ENCODE peak calls at places on chromosome 18, in six cellular contexts. One of them, this sample, is unnamed.

GRCh38 chr18:71797554-71797953 is 746.6 kb downstream of the CBLN2 start:
- DNase-seq in IMR-90: no peak
- DNase-seq in trophoblast cell: no peak
- DNase-seq in H1: no peak
- DNase-seq in H9: no peak
- DNase-seq in neuronal stem cell: no peak
- DNase-seq in this sample: no peak

GRCh38 chr18:9690418-9691178 is 17.5 kb upstream of the RAB31 start:
- DNase-seq in H9: no peak
- DNase-seq in trophoblast cell: no peak
- DNase-seq in neuronal stem cell: no peak
- DNase-seq in IMR-90: peak
- DNase-seq in H1: no peak
- DNase-seq in this sample: no peak

GRCh38 chr18:50933684-50934083 is 34.2 kb upstream of the ELAC1 start:
- DNase-seq in trophoblast cell: no peak
- DNase-seq in neuronal stem cell: no peak
- DNase-seq in IMR-90: no peak
- DNase-seq in H1: no peak
- DNase-seq in H9: no peak
- DNase-seq in this sample: no peak

GRCh38 chr18:79583984-79584401 is 95.6 kb upstream of the CTDP1 start:
- DNase-seq in H1: no peak
- DNase-seq in neuronal stem cell: no peak
- DNase-seq in IMR-90: no peak
- DNase-seq in trophoblast cell: no peak
- DNase-seq in H9: no peak
- DNase-seq in this sample: no peak

GRCh38 chr18:38940863-38941531 is 1375.4 kb upstream of the CELF4 start:
- DNase-seq in neuronal stem cell: no peak
- DNase-seq in H9: no peak
- DNase-seq in IMR-90: peak
- DNase-seq in trophoblast cell: peak
- DNase-seq in H1: no peak
- DNase-seq in this sample: peak

GRCh38 chr18:46418657-46419260 is 238.3 kb downstream of the LOXHD1 start:
- DNase-seq in IMR-90: no peak
- DNase-seq in H1: no peak
- DNase-seq in H9: no peak
- DNase-seq in trophoblast cell: no peak
- DNase-seq in neuronal stem cell: no peak
- DNase-seq in this sample: no peak

GRCh38 chr18:46224181-46224775 is 120.1 kb downstream of the HAUS1 start:
- DNase-seq in trophoblast cell: peak
- DNase-seq in IMR-90: no peak
- DNase-seq in H9: no peak
- DNase-seq in H1: no peak
- DNase-seq in neuronal stem cell: no peak
- DNase-seq in this sample: no peak

GRCh38 chr18:28559511-28559910 is 382.6 kb upstream of the CDH2 start:
- DNase-seq in neuronal stem cell: no peak
- DNase-seq in H1: no peak
- DNase-seq in H9: no peak
- DNase-seq in IMR-90: no peak
- DNase-seq in trophoblast cell: no peak
- DNase-seq in this sample: no peak

GRCh38 chr18:56542488-56542887 is 95.9 kb downstream of the TXNL1 start:
- DNase-seq in neuronal stem cell: no peak
- DNase-seq in H9: no peak
- DNase-seq in trophoblast cell: peak
- DNase-seq in H1: no peak
- DNase-seq in IMR-90: no peak
- DNase-seq in this sample: no peak

GRCh38 chr18:59876310-59876626 is 23.5 kb upstream of the PMAIP1 start:
- DNase-seq in trophoblast cell: no peak
- DNase-seq in IMR-90: no peak
- DNase-seq in H9: no peak
- DNase-seq in neuronal stem cell: no peak
- DNase-seq in H1: no peak
- DNase-seq in this sample: no peak

GRCh38 chr18:44180683-44181082 is 500.0 kb upstream of the SETBP1 start:
- DNase-seq in IMR-90: peak
- DNase-seq in H1: no peak
- DNase-seq in neuronal stem cell: no peak
- DNase-seq in trophoblast cell: peak
- DNase-seq in H9: no peak
- DNase-seq in this sample: peak

GRCh38 chr18:25736516-25736915 is 353.9 kb downstream of the SS18 start:
- DNase-seq in trophoblast cell: peak
- DNase-seq in H9: no peak
- DNase-seq in IMR-90: peak
- DNase-seq in neuronal stem cell: no peak
- DNase-seq in H1: no peak
- DNase-seq in this sample: no peak

DNA sequence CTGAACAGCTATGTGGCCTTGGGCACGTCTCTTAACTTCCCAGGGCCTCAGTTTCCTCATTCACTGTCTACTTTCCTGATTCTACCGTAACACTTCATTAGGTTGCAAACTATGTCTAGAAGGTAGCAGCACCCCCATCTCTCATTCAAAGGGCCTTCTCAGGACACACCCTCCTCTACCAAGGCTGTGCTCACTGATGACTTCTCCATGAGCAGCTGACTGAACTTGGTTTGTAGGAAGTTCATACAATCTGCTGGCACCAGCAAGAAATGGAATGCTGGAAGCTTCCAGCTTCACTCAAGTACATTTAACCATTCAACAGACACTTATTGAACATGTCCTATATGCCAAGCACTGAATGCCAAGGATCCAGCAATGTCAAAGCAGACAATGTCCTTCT is 250.8 kb upstream of the CTAGE1 start:
- DNase-seq in neuronal stem cell: no peak
- DNase-seq in trophoblast cell: peak
- DNase-seq in H1: no peak
- DNase-seq in H9: no peak
- DNase-seq in IMR-90: no peak
- DNase-seq in this sample: peak
- H2BK120ac ChIP-seq in neuronal stem cell: no peak
- H2BK120ac ChIP-seq in trophoblast cell: no peak
- H2BK120ac ChIP-seq in H1: no peak
- H2BK120ac ChIP-seq in H9: no peak
- H2BK120ac ChIP-seq in IMR-90: peak
- H2BK120ac ChIP-seq in this sample: no peak

GRCh38 chr18:22846088-22846683 is 86.9 kb upstream of the RBBP8 start:
- DNase-seq in trophoblast cell: peak
- DNase-seq in H9: no peak
- DNase-seq in H1: no peak
- DNase-seq in neuronal stem cell: no peak
- DNase-seq in IMR-90: peak
- DNase-seq in this sample: peak

GRCh38 chr18:22841840-22842239 is 91.3 kb upstream of the RBBP8 start:
- DNase-seq in H1: no peak
- DNase-seq in trophoblast cell: no peak
- DNase-seq in IMR-90: peak
- DNase-seq in H9: no peak
- DNase-seq in neuronal stem cell: no peak
- DNase-seq in this sample: no peak

GRCh38 chr18:22844643-22845042 is 88.5 kb upstream of the RBBP8 start:
- DNase-seq in trophoblast cell: no peak
- DNase-seq in H9: no peak
- DNase-seq in IMR-90: no peak
- DNase-seq in H1: no peak
- DNase-seq in neuronal stem cell: no peak
- DNase-seq in this sample: no peak

GRCh38 chr18:22846697-22847096 is 86.4 kb upstream of the RBBP8 start:
- DNase-seq in neuronal stem cell: no peak
- DNase-seq in H9: no peak
- DNase-seq in IMR-90: no peak
- DNase-seq in H1: no peak
- DNase-seq in trophoblast cell: no peak
- DNase-seq in this sample: no peak

GRCh38 chr18:22844184-22844583 is 88.9 kb upstream of the RBBP8 start:
- DNase-seq in neuronal stem cell: no peak
- DNase-seq in H9: no peak
- DNase-seq in trophoblast cell: no peak
- DNase-seq in H1: no peak
- DNase-seq in IMR-90: no peak
- DNase-seq in this sample: no peak
- H4K91ac ChIP-seq in neuronal stem cell: no peak
- H4K91ac ChIP-seq in H9: no peak
- H4K91ac ChIP-seq in trophoblast cell: no peak
- H4K91ac ChIP-seq in H1: no peak
- H4K91ac ChIP-seq in IMR-90: no peak
- H4K91ac ChIP-seq in this sample: no peak

GRCh38 chr18:47930844-47931706 is 616 bp upstream of the SMAD2 start:
- DNase-seq in IMR-90: peak
- DNase-seq in trophoblast cell: peak
- DNase-seq in neuronal stem cell: peak
- DNase-seq in H1: peak
- DNase-seq in H9: peak
- DNase-seq in this sample: peak

GRCh38 chr18:47930086-47930843 is at the start of gene SMAD2:
- DNase-seq in IMR-90: peak
- DNase-seq in H1: peak
- DNase-seq in neuronal stem cell: peak
- DNase-seq in H9: peak
- DNase-seq in trophoblast cell: peak
- DNase-seq in this sample: peak

GRCh38 chr18:47931707-47932103 is 1.2 kb upstream of the SMAD2 start:
- DNase-seq in trophoblast cell: peak
- DNase-seq in neuronal stem cell: no peak
- DNase-seq in IMR-90: no peak
- DNase-seq in H1: no peak
- DNase-seq in H9: peak
- DNase-seq in this sample: no peak

GRCh38 chr18:47932170-47932569 is 1.7 kb upstream of the SMAD2 start:
- DNase-seq in H1: no peak
- DNase-seq in trophoblast cell: peak
- DNase-seq in neuronal stem cell: no peak
- DNase-seq in IMR-90: no peak
- DNase-seq in H9: no peak
- DNase-seq in this sample: no peak

GRCh38 chr18:47932603-47933002 is 2.1 kb upstream of the SMAD2 start:
- DNase-seq in neuronal stem cell: no peak
- DNase-seq in H9: no peak
- DNase-seq in trophoblast cell: peak
- DNase-seq in H1: no peak
- DNase-seq in IMR-90: no peak
- DNase-seq in this sample: no peak
- H2BK120ac ChIP-seq in neuronal stem cell: no peak
- H2BK120ac ChIP-seq in H9: no peak
- H2BK120ac ChIP-seq in trophoblast cell: no peak
- H2BK120ac ChIP-seq in H1: no peak
- H2BK120ac ChIP-seq in IMR-90: no peak
- H2BK120ac ChIP-seq in this sample: no peak

GRCh38 chr18:42892181-42892580 is 223.3 kb downstream of the RIT2 start:
- DNase-seq in H1: no peak
- DNase-seq in H9: no peak
- DNase-seq in IMR-90: no peak
- DNase-seq in trophoblast cell: no peak
- DNase-seq in neuronal stem cell: no peak
- DNase-seq in this sample: no peak

GRCh38 chr18:42893991-42894390 is 221.5 kb downstream of the RIT2 start:
- DNase-seq in neuronal stem cell: no peak
- DNase-seq in IMR-90: no peak
- DNase-seq in trophoblast cell: no peak
- DNase-seq in H9: no peak
- DNase-seq in H1: no peak
- DNase-seq in this sample: no peak
- H4K91ac ChIP-seq in neuronal stem cell: no peak
- H4K91ac ChIP-seq in IMR-90: no peak
- H4K91ac ChIP-seq in trophoblast cell: no peak
- H4K91ac ChIP-seq in H9: no peak
- H4K91ac ChIP-seq in H1: no peak
- H4K91ac ChIP-seq in this sample: no peak

GRCh38 chr18:24395049-24395780 is 2.4 kb downstream of the OSBPL1A start:
- DNase-seq in trophoblast cell: peak
- DNase-seq in IMR-90: peak
- DNase-seq in neuronal stem cell: no peak
- DNase-seq in H9: no peak
- DNase-seq in H1: no peak
- DNase-seq in this sample: peak

GRCh38 chr18:24397131-24397693 is 412 bp downstream of the OSBPL1A start:
- DNase-seq in H1: no peak
- DNase-seq in neuronal stem cell: no peak
- DNase-seq in trophoblast cell: peak
- DNase-seq in H9: no peak
- DNase-seq in IMR-90: peak
- DNase-seq in this sample: peak

GRCh38 chr18:24398515-24398914 is 891 bp upstream of the OSBPL1A start:
- DNase-seq in H9: peak
- DNase-seq in neuronal stem cell: no peak
- DNase-seq in H1: no peak
- DNase-seq in IMR-90: peak
- DNase-seq in trophoblast cell: peak
- DNase-seq in this sample: peak

GRCh38 chr18:24396082-24396623 is 1.5 kb downstream of the OSBPL1A start:
- DNase-seq in neuronal stem cell: no peak
- DNase-seq in trophoblast cell: no peak
- DNase-seq in IMR-90: peak
- DNase-seq in H9: no peak
- DNase-seq in H1: no peak
- DNase-seq in this sample: no peak

DNA sequence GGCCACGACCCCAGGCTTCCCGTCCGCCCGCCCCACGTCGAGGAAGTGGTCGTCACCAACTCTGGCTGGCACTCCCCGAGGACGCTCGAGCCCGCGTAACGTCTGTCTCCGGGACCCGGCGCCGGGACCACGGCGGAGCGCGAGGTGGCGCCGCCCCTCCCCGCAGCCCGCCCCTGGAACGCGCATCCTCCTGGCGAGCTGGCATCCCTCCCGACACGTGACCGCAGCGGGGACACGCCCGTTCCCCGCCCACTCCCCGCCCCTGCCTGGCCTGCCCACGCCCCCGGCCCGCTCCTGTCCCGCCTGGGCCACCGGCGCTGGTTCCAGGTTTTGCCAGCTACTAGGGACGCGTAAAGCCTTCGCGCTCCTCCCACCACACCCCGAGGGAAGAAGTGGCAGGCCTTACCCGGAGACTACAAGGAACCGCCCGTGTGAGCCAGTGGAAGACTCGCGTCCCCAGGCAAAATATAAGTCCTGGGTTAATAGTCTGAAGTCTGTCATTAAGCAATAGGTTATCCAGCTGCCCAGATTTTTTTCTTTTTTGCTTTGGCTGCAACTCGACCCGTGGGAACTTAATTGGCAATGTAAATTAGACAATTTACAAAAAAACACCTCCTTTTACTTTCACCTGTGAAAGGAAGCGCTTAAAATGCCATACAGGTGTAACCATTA is at the start of gene OSBPL1A:
- DNase-seq in neuronal stem cell: peak
- DNase-seq in IMR-90: peak
- DNase-seq in H1: peak
- DNase-seq in trophoblast cell: peak
- DNase-seq in H9: peak
- DNase-seq in this sample: peak
- H2BK120ac ChIP-seq in neuronal stem cell: no peak
- H2BK120ac ChIP-seq in IMR-90: peak
- H2BK120ac ChIP-seq in H1: peak
- H2BK120ac ChIP-seq in trophoblast cell: peak
- H2BK120ac ChIP-seq in H9: no peak
- H2BK120ac ChIP-seq in this sample: peak

This sample was measured in mesenchymal stem cell.